ENCODE peak calls at places on chromosome 15, in eight cellular contexts. A is MV-4-11, M is EH, R is transverse colon, F is HTR-8/SVneo, D is right cardiac atrium, N is RPMI7951, I is iris pigment epithelial cell. W is an unnamed sample.

GRCh38 chr15:51131596-51132290 is 37.0 kb upstream of the TNFAIP8L3 start:
- DNase-seq in A (no peak), M (peak), R (no peak), F (no peak), D (no peak), N (peak), I (no peak), W (no peak)

GRCh38 chr15:42031211-42031915 is 10.5 kb upstream of the PLA2G4E start:
- DNase-seq in A (no peak), M (no peak), R (no peak), F (peak), D (no peak), N (no peak), I (no peak), W (no peak)

GRCh38 chr15:73021139-73021621 is 31.1 kb upstream of the NEO1 start:
- DNase-seq in A (no peak), M (no peak), R (no peak), F (no peak), D (no peak), N (no peak), I (no peak), W (no peak)

GRCh38 chr15:52563499-52564060 is 5.2 kb downstream of the ARPP19 start:
- DNase-seq in A (no peak), M (no peak), R (no peak), F (no peak), D (no peak), N (no peak), I (no peak), W (no peak)

GRCh38 chr15:92709064-92709463 is 53.5 kb upstream of the FAM174B start:
- DNase-seq in A (no peak), M (no peak), R (no peak), F (no peak), D (no peak), N (peak), I (no peak), W (no peak)

GRCh38 chr15:50764331-50765201 is 940 bp downstream of the SPPL2A start:
- DNase-seq in A (peak), M (peak), R (no peak), F (no peak), D (no peak), N (peak), I (peak), W (no peak)

GRCh38 chr15:70560617-70561328 is 202.6 kb downstream of the UACA start:
- DNase-seq in A (peak), M (no peak), R (no peak), F (no peak), D (no peak), N (no peak), I (no peak), W (no peak)

GRCh38 chr15:63050737-63051700 is 8.5 kb downstream of the TPM1 start:
- DNase-seq in A (no peak), M (peak), R (peak), F (no peak), D (no peak), N (peak), I (peak), W (no peak)

GRCh38 chr15:100711479-100712130 is 109.2 kb downstream of the ASB7 start:
- DNase-seq in A (no peak), M (no peak), R (no peak), F (no peak), D (no peak), N (no peak), I (no peak), W (no peak)

GRCh38 chr15:51144021-51144532 is 49.4 kb upstream of the TNFAIP8L3 start:
- DNase-seq in A (peak), M (peak), R (no peak), F (no peak), D (no peak), N (peak), I (peak), W (no peak)

GRCh38 chr15:47431501-47431900 is 285.8 kb upstream of the SEMA6D start:
- DNase-seq in A (no peak), M (peak), R (no peak), F (no peak), D (no peak), N (peak), I (peak), W (no peak)

GRCh38 chr15:48373855-48374421 is 42.7 kb downstream of the DUT start:
- DNase-seq in A (peak), M (peak), R (no peak), F (peak), D (peak), N (peak), I (peak), W (no peak)

GRCh38 chr15:62163847-62164499 is 1.1 kb downstream of the C2CD4B start:
- DNase-seq in A (no peak), M (no peak), R (peak), F (no peak), D (peak), N (no peak), I (no peak), W (no peak)

GRCh38 chr15:64623347-64624024 is 151.9 kb downstream of the RBPMS2 start:
- DNase-seq in A (no peak), M (peak), R (no peak), F (no peak), D (no peak), N (no peak), I (no peak), W (peak)

GRCh38 chr15:72873379-72874233 is 90.0 kb upstream of the ADPGK start:
- DNase-seq in A (no peak), M (no peak), R (no peak), F (no peak), D (no peak), N (no peak), I (no peak), W (no peak)

GRCh38 chr15:51377038-51377761 is 35.7 kb downstream of the GLDN start:
- DNase-seq in A (no peak), M (peak), R (no peak), F (no peak), D (no peak), N (peak), I (peak), W (no peak)

GRCh38 chr15:100775581-100776185 is 103.9 kb upstream of the ALDH1A3 start:
- DNase-seq in A (no peak), M (no peak), R (no peak), F (no peak), D (no peak), N (no peak), I (no peak), W (no peak)

GRCh38 chr15:87021771-87022170 is 942.1 kb downstream of the AGBL1 start:
- DNase-seq in A (no peak), M (no peak), R (no peak), F (no peak), D (no peak), N (peak), I (no peak), W (no peak)

GRCh38 chr15:37134699-37135131 is 34.4 kb upstream of the MEIS2 start:
- DNase-seq in A (peak), M (peak), R (no peak), F (peak), D (no peak), N (peak), I (peak), W (no peak)

GRCh38 chr15:90013503-90013937 is 12.4 kb downstream of the ZNF710 start:
- DNase-seq in A (peak), M (no peak), R (peak), F (no peak), D (no peak), N (no peak), I (no peak), W (no peak)

GRCh38 chr15:34065941-34066340 is 26.9 kb upstream of the AVEN start:
- DNase-seq in A (no peak), M (no peak), R (no peak), F (no peak), D (no peak), N (no peak), I (no peak), W (no peak)

W was measured in occipital lobe.